ENCODE peak calls at places on chromosomes 11 and 22, in six cellular contexts. I is esophagus muscularis mucosa, E is fibroblast of lung, P is pancreas, O is left ventricle myocardium inferior, B is coronary artery. N is an unnamed sample.

GRCh38 chr22:30266445-30267381 is at the start of gene OSM:
- DNase-seq in I (no peak), B (no peak), E (no peak), O (peak), P (no peak), N (no peak)

GRCh38 chr22:24521791-24522245 is 26.7 kb downstream of the UPB1 start:
- DNase-seq in P (no peak), I (no peak), O (no peak), B (no peak), E (peak), N (no peak)

GRCh38 chr11:132977241-132977640 is 555.1 kb downstream of the OPCML start:
- DNase-seq in P (no peak), B (no peak), O (no peak), I (peak), E (no peak), N (no peak)

GRCh38 chr22:43113516-43114251 is 3.1 kb downstream of the BIK start:
- DNase-seq in E (no peak), O (no peak), I (no peak), B (no peak), P (peak), N (no peak)

GRCh38 chr11:12921580-12922157 is 87.4 kb upstream of the RASSF10 start:
- DNase-seq in B (no peak), O (no peak), P (no peak), I (no peak), E (no peak), N (no peak)

GRCh38 chr11:128021304-128022006 is 565.9 kb downstream of the ETS1 start:
- DNase-seq in B (no peak), I (no peak), E (peak), O (no peak), P (no peak), N (no peak)

GRCh38 chr11:35803115-35803514 is 140.5 kb downstream of the TRIM44 start:
- DNase-seq in I (no peak), O (no peak), B (no peak), E (no peak), P (no peak), N (no peak)

GRCh38 chr11:18614667-18615066 is 15.1 kb downstream of the MISFA start:
- DNase-seq in E (no peak), B (peak), I (no peak), O (no peak), P (no peak), N (no peak)

GRCh38 chr22:21102659-21103267 is 57.0 kb downstream of the LRRC74B start:
- DNase-seq in I (peak), O (peak), E (peak), P (peak), B (no peak), N (peak)

GRCh38 chr22:20108757-20109230 is 7.1 kb upstream of the RANBP1 start:
- DNase-seq in E (no peak), O (no peak), B (no peak), P (no peak), I (no peak), N (no peak)

GRCh38 chr11:125148743-125149142 is 15.8 kb upstream of the PKNOX2 start:
- DNase-seq in E (no peak), P (no peak), B (peak), O (no peak), I (no peak), N (no peak)

GRCh38 chr22:49582671-49583070 is 245.0 kb downstream of the BRD1 start:
- DNase-seq in O (no peak), E (no peak), B (no peak), P (no peak), I (no peak), N (no peak)

GRCh38 chr22:19959043-19959586 is 17.5 kb upstream of the TXNRD2 start:
- DNase-seq in I (no peak), E (peak), P (peak), O (peak), B (no peak), N (no peak)

GRCh38 chr22:44848791-44849410 is 96.5 kb downstream of the ARHGAP8 start:
- DNase-seq in E (no peak), I (no peak), P (no peak), B (no peak), O (no peak), N (no peak)

GRCh38 chr22:50085211-50085999 is at the start of gene MLC1:
- DNase-seq in B (no peak), P (no peak), O (no peak), I (no peak), E (peak), N (no peak)

GRCh38 chr11:86291466-86292262 is 10.4 kb upstream of the HIKESHI start:
- DNase-seq in B (no peak), I (no peak), E (peak), P (peak), O (no peak), N (no peak)

GRCh38 chr11:104432526-104432925 is 268.6 kb upstream of the PDGFD start:
- DNase-seq in P (no peak), E (no peak), O (no peak), I (no peak), B (no peak), N (no peak)

GRCh38 chr11:111913997-111914396 is 1.5 kb downstream of the HSPB2 start:
- DNase-seq in O (no peak), P (no peak), E (peak), B (no peak), I (no peak), N (peak)
- H3K27ac ChIP-seq in O (peak), P (peak), E (peak), B (peak), I (peak), N (peak)

DNA sequence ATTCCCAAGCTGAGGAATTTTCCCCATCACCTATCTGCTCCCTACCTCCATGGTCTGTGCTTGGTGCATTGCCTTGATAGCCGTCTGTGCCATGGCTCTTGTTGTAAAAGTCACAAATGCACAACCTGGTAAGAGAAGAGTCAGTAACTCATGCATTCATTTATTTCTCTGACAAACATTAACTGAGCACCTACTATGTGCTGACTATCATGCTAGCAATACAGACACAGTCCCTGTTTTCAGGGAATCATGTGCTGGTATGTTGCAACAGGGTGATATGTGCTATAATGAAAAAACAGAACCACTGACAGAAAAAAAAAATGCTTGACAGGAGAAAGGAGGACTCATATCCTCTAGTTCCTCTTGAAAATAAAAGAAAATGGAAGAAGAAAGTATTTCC is 34.5 kb upstream of the RAPSN start:
- DNase-seq in E (no peak), O (no peak), B (no peak), I (no peak), P (no peak), N (no peak)
- H3K27ac ChIP-seq in E (no peak), O (no peak), B (no peak), I (no peak), P (no peak), N (no peak)

DNA sequence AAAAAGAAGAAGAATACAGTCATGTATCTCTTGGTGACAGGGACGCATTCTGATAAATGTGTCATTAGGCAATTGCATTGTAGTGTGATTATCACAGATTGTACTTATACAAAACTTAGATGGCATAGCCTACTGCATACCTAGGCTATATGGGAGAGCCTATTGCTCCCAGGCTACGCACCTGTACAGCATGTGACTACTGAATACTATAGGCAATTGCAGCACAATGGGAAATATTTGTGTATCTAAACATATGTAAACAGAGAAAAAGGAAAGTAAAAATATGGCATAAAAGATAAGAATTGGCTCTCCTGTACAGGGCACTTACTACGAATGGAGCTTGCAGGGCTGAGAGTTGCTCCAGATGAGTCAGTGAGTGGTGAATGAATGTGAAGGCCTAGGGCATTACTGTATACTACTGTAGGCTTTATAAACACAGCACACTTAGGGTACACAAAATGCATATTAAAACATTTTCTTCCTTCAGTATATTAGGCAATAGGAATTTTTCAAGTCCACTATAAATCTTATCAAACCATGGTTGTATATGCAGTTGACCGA is 13.2 kb downstream of the APOL6 start:
- DNase-seq in E (peak), P (no peak), O (no peak), I (no peak), B (no peak), N (no peak)
- H3K27ac ChIP-seq in E (no peak), P (no peak), O (no peak), I (no peak), B (no peak), N (no peak)

DNA sequence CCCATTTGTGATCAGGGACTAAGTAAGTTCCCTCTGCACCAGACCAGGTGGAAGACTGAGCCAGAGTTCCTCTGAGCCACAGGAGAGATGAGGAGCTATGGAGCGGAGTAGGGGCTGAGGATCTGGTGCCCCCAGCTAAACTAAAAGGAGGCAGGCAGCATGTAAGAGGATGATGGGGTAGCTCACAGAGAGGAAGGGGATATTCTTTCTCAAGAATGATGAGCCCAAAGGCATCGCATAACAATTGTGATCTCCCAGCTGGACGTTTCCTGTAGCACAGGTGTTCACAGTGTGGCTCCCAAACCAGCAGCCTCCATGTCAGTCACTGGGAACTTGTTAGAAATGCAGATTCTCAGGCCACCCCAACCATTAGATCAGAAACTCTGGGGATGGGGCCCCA is 24.4 kb downstream of the ADAMTS8 start:
- DNase-seq in E (no peak), I (no peak), B (no peak), O (no peak), P (no peak), N (no peak)
- H3K27ac ChIP-seq in E (peak), I (peak), B (peak), O (peak), P (no peak), N (peak)

GRCh38 chr11:73661035-73661628 is 14.8 kb downstream of the PLEKHB1 start:
- DNase-seq in O (peak), I (peak), P (peak), B (peak), E (peak), N (peak)

GRCh38 chr11:73660497-73661034 is 14.2 kb downstream of the PLEKHB1 start:
- DNase-seq in E (no peak), I (no peak), B (no peak), P (no peak), O (no peak), N (no peak)

GRCh38 chr11:73662445-73663157 is 16.2 kb downstream of the PLEKHB1 start:
- DNase-seq in B (no peak), P (no peak), I (no peak), O (no peak), E (peak), N (no peak)

GRCh38 chr11:73656985-73657384 is 10.6 kb downstream of the PLEKHB1 start:
- DNase-seq in B (no peak), I (no peak), O (no peak), P (no peak), E (no peak), N (no peak)

GRCh38 chr11:73659961-73660360 is 13.6 kb downstream of the PLEKHB1 start:
- DNase-seq in B (no peak), I (no peak), P (no peak), O (no peak), E (no peak), N (no peak)
- H3K27ac ChIP-seq in B (no peak), I (no peak), P (no peak), O (no peak), E (no peak), N (peak)

GRCh38 chr22:41621911-41622179 is 750 bp downstream of the XRCC6 start:
- DNase-seq in I (no peak), E (no peak), P (no peak), B (no peak), O (no peak), N (no peak)
- H3K27ac ChIP-seq in I (peak), E (peak), P (peak), B (peak), O (peak), N (peak)

DNA sequence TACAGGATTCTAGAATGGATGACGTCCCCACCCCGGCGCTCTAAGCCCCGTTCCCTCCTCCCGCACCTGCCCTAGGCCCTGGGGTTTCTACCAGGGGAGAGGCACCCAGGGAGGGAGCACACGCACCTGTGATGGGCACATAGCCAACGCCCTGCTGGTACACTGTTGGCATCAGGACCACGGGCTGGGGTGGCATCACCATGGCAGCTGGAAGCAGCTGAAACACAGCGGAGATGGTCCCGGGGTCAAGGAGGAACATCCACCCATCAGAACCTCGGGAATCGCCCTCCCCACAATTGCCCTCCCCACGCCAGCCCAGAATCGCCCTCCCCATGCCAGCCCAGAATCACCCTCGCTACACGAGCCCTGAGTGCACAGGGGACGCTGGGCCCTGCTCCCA is 23.6 kb downstream of the TOLLIP start:
- DNase-seq in I (no peak), O (no peak), B (no peak), P (peak), E (no peak), N (no peak)
- H3K27ac ChIP-seq in I (no peak), O (no peak), B (no peak), P (no peak), E (no peak), N (no peak)

DNA sequence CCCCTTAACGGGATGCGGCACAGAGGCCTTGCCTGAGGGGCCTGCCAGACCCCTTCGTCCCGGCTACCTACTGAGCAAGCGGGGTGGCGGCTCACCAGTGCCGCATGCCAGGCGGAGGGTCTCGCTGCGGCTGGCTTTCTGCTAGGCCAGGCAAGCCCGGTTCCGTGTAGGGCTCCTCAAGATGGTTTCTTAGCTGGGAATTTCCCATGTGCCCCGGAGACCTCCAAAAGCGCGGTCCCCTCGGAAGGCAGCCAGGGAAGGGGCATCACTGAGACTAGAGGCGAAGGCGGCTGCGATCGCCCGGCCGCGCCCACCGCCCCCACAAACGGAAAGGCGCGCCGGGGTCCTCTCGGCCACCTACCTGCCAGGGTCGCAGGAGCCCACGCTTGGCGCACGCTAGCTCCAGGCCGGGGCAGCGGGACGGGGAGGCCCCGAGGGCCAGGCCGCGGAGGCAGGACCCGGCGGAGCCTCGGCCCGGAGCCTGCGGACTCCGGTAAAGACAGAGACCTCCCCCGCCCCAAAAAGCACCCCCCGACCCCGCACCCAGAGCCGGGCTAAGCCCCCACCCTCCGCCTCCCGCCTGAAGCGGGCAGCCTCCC is 23.8 kb downstream of the MICAL3 start:
- DNase-seq in P (peak), E (no peak), I (no peak), B (peak), O (no peak), N (no peak)
- H3K27ac ChIP-seq in P (peak), E (peak), I (peak), B (peak), O (peak), N (peak)

DNA sequence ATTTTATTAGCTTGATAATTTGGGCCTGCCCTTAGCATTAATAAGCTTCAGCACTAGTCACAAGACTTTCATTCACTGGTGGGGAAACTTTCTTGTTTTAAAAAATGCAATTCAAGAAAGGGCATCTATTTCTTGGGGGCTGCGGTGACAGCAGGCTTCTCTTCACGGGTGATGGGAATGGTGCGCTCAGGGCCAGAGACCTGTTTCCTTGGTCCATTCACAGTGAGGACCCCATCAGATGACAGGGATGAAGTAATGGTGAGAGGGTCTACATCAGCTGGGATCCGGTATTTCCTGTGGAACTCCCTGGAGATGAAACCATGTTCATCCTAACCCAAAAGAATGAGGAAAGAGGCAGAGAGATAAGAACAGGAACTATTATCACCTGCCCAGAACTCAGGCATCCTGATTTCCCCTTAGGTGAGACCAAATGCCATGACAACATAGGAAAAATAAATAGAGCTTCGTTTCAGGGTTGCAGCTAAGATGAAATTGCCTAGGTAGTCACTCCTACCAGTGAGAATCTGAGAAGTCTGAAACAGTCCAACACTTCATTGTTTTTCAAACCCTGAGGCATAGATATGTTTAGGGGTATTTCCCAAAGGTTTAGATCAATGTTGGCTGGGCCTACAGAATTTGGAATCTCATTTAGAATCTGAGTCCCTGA is 2.8 kb downstream of the CRYAB start:
- DNase-seq in P (no peak), O (no peak), E (no peak), B (no peak), I (no peak), N (no peak)
- H3K27ac ChIP-seq in P (no peak), O (peak), E (no peak), B (peak), I (peak), N (peak)